ENCODE peak calls at places on chromosomes 4 and X, in four cellular contexts. S is epithelial cell of proximal tubule, Q is neural crest cell, D is AG09309. N is an unnamed sample.

GRCh38 chrX:110402091-110402854 is 43.6 kb downstream of the RTL9 start:
- DNase-seq in D (no peak), Q (no peak), S (no peak), N (no peak)

GRCh38 chrX:77085372-77085771 is 361.8 kb upstream of the FGF16 start:
- DNase-seq in D (no peak), S (no peak), Q (no peak), N (no peak)

GRCh38 chrX:103699243-103699642 is 11.5 kb upstream of the TMEM31 start:
- DNase-seq in D (no peak), S (no peak), Q (no peak), N (no peak)

GRCh38 chr4:98643760-98644159 is 14.7 kb downstream of the TSPAN5 start:
- DNase-seq in S (no peak), D (no peak), Q (no peak), N (no peak)

GRCh38 chr4:2009651-2010233 is 968 bp upstream of the NELFA start:
- DNase-seq in S (peak), D (no peak), Q (peak), N (peak)

GRCh38 chrX:18390941-18391538 is 34.4 kb upstream of the CDKL5 start:
- DNase-seq in D (peak), Q (peak), S (no peak), N (peak)

GRCh38 chrX:9476810-9477575 is 12.1 kb downstream of the TBL1X start:
- DNase-seq in Q (no peak), D (no peak), S (no peak), N (no peak)

GRCh38 chr4:82268050-82268825 is 105.6 kb downstream of the HNRNPD start:
- DNase-seq in S (peak), Q (peak), D (peak), N (peak)

GRCh38 chrX:134520860-134521390 is 61.0 kb downstream of the HPRT1 start:
- DNase-seq in S (no peak), Q (peak), D (peak), N (no peak)

GRCh38 chr4:1081689-1082040 is 31.7 kb downstream of the RNF212 start:
- DNase-seq in D (no peak), S (peak), Q (no peak), N (no peak)

GRCh38 chr4:119139822-119140252 is 4.2 kb downstream of the MYOZ2 start:
- DNase-seq in S (no peak), D (no peak), Q (no peak), N (no peak)

GRCh38 chrX:85859426-85859825 is 187.9 kb downstream of the CHM start:
- DNase-seq in Q (no peak), S (no peak), D (no peak), N (no peak)

GRCh38 chr4:3083732-3084131 is 9.3 kb downstream of the HTT start:
- DNase-seq in Q (no peak), S (no peak), D (no peak), N (no peak)

GRCh38 chr4:168432419-168433146 is 47.7 kb downstream of the DDX60L start:
- DNase-seq in Q (no peak), D (no peak), S (no peak), N (no peak)

GRCh38 chr4:335515-335914 is 2.1 kb upstream of the ZNF141 start:
- DNase-seq in Q (no peak), S (no peak), D (no peak), N (no peak)

GRCh38 chrX:53223068-53223693 is 1.8 kb downstream of the KDM5C start:
- DNase-seq in S (no peak), Q (no peak), D (no peak), N (no peak)

GRCh38 chr4:81166431-81166830 is 48.6 kb downstream of the PRKG2 start:
- DNase-seq in D (peak), S (no peak), Q (no peak), N (no peak)

GRCh38 chr4:121256346-121256745 is 92.2 kb upstream of the TNIP3 start:
- DNase-seq in D (peak), Q (no peak), S (peak), N (no peak)

GRCh38 chr4:74005528-74005927 is 7.1 kb upstream of the CXCL5 start:
- DNase-seq in D (no peak), Q (no peak), S (peak), N (no peak)

GRCh38 chrX:14598330-14598729 is 69.0 kb downstream of the GLRA2 start:
- DNase-seq in S (no peak), Q (no peak), D (no peak), N (no peak)

GRCh38 chrX:45068555-45068954 is 132.1 kb downstream of the DIPK2B start:
- DNase-seq in S (no peak), Q (no peak), D (no peak), N (no peak)

GRCh38 chr4:128322986-128323385 is 35.4 kb upstream of the PGRMC2 start:
- DNase-seq in D (no peak), S (peak), Q (no peak), N (no peak)

GRCh38 chrX:39689374-39690104 is 408.2 kb downstream of the BCOR start:
- DNase-seq in D (no peak), S (no peak), Q (peak), N (no peak)

GRCh38 chrX:124208675-124209074 is 123.8 kb upstream of the TEX13D start:
- DNase-seq in Q (no peak), D (no peak), S (no peak), N (no peak)

GRCh38 chr4:67700119-67700873 is 659 bp downstream of the UBA6 start:
- DNase-seq in D (no peak), S (no peak), Q (no peak), N (no peak)

GRCh38 chr4:79652232-79652631 is 244.2 kb upstream of the GK2 start:
- DNase-seq in D (peak), Q (no peak), S (no peak), N (no peak)

GRCh38 chr4:55103224-55103623 is 22.2 kb downstream of the KDR start:
- DNase-seq in D (no peak), Q (no peak), S (no peak), N (no peak)

GRCh38 chr4:37471971-37472370 is 214.2 kb downstream of the RELL1 start:
- DNase-seq in Q (no peak), D (no peak), S (no peak), N (no peak)

GRCh38 chr4:37467223-37467622 is 219.0 kb downstream of the RELL1 start:
- DNase-seq in S (no peak), Q (no peak), D (no peak), N (no peak)

GRCh38 chr4:37469286-37469685 is 216.9 kb downstream of the RELL1 start:
- DNase-seq in D (no peak), S (no peak), Q (no peak), N (no peak)

GRCh38 chr4:37467824-37468223 is 218.4 kb downstream of the RELL1 start:
- DNase-seq in Q (no peak), D (no peak), S (no peak), N (no peak)

GRCh38 chr4:37470243-37470642 is 215.9 kb downstream of the RELL1 start:
- DNase-seq in D (no peak), S (no peak), Q (no peak), N (no peak)
- TF ChIP-seq CTCF in D (no peak), S (no peak), Q (no peak), N (no peak)

GRCh38 chr4:8940792-8941491 is 69.3 kb upstream of the HMX1 start:
- DNase-seq in D (no peak), S (no peak), Q (no peak), N (no peak)
- TF ChIP-seq CTCF in D (peak), S (peak), Q (peak), N (peak)

DNA sequence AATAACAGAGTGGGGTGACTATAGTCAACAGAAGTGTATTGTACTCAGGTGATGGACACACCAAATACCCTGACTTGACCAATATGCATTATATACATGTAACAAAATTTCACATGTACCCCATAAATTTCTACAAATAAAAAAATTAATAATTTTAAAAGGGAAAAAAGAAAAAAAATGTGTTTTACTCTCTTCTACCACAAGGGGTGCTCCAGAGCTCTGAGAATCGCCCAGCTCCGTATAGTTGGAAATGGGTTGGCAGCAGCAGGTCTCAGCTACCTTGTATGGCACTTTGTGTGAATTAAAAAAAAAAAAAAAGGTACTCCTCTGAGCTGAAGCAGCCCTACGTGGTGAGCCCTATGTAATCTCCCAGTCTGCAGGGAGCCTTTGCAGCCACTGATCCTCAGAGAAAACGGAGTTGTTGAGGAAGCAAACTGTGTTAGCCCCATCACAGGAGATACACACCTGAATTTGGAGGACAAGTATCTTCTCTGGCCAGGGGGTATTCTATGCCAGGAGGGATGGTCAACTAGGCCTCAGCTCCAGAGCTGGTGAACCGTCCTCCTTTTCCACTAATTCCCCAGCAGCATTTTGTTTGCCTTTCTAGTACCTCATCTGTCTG is 17.2 kb upstream of the POLA1 start:
- DNase-seq in D (no peak), Q (no peak), S (no peak), N (no peak)
- TF ChIP-seq CTCF in D (peak), Q (peak), S (peak), N (peak)

DNA sequence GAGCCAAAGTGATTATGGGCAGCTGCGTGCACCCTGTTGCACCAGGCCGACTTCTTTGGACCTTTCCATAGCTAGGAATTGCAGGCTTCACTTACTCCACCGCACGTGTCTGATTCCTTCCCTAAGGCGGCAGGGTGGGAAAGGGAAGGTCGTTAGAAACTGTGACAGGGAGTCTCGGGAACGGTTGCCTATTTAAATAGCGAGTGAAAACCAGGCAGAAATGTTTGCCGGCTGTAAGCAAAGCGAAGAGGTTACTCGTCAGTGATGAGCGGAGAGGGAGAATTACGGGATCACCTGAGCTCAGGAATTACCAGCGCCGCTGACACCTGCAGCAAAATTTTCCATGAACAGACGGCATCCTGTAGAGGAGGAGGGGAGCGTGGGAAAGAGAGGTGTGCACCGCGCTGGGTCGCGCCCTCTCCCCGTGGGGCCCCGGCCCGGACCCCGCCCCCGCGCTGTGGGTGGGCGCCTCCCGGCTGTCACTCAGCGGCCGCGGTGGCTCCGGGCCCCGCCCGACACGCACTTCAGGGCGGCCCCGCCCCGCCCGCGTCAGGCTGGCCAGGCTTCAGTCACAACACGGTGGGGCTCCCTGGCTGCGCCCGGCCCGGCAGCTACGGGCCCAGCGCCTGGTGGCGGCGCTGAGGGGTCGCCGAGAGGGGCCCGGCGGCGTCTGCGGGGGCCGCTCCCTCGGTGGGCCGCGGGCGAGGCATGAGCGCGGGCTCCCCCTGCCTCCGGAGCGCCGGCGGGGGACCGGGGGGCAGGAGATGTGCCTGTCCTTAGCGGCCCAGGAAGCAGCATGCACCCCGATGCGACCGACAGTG is at the start of gene SNX25:
- DNase-seq in S (no peak), D (no peak), Q (peak), N (peak)
- TF ChIP-seq CTCF in S (no peak), D (no peak), Q (peak), N (peak)

GRCh38 chr4:45550766-45551366 is 573.0 kb downstream of the GABRG1 start:
- DNase-seq in S (no peak), D (no peak), Q (no peak), N (no peak)
- TF ChIP-seq CTCF in S (peak), D (no peak), Q (no peak), N (no peak)

DNA sequence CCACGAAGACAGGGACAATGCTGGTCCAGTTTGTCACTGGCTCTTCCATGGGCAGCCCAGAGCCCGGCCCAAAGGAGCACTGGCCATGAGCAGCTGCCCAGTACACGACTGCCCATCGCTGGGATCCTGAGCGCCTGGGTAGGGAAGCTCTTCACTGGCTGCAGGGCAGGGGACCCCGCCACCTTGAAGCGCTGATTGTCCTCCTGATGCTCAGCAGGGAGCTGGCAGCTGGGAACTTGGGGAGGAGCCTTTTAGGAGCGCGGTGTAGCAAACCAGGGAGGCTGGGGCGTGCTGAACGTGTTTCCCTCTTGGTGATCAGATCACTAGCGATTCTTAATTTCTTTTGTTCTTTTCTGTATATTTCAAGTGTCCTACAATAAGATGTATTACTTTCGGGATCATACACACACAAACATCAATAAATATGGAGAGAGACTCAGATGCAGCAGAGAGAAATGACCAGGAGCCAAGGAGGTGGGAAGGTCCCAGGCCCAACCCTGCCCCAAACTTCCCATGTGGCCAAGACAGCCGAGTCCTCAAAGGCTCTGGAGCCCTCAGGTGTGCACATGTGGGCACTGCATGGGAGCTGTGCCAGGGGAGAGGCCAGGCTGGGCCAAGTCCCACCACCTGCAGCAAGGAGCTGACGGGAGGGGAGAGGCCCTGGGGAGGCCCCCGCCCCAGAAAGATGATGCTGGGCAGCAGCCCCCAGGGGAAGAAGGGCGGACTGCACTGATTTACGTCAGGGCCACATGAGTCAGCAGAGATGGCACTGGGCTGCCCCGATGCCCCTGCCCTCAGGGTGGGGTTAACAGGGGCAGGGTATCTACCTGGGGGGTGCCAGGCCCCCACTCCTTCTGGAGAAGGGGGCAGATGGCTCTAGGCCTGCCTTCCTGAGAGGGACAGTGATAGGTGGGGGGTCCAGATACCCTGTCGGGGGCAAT is 1.6 kb downstream of the L1CAM start:
- DNase-seq in D (no peak), S (no peak), Q (no peak), N (no peak)
- TF ChIP-seq CTCF in D (no peak), S (peak), Q (no peak), N (peak)